ENCODE peak calls at places on chromosomes 7 and 10, in four cellular contexts. G, Q, C and T are unnamed samples.

GRCh38 chr7:44062903-44063295 is 2.5 kb downstream of the PGAM2 start:
- DNase-seq in G (no peak), Q (no peak), C (no peak), T (no peak)

GRCh38 chr7:121000091-121000983 is 11.8 kb downstream of the CPED1 start:
- DNase-seq in G (no peak), Q (no peak), C (no peak), T (no peak)

GRCh38 chr7:138248609-138249008 is 172.3 kb downstream of the AKR1D1 start:
- DNase-seq in C (no peak), Q (no peak), G (no peak), T (no peak)

GRCh38 chr7:128863433-128863989 is 855 bp downstream of the ATP6V1F start:
- DNase-seq in Q (peak), G (peak), C (no peak), T (peak)

GRCh38 chr7:25348066-25348595 is 119.8 kb upstream of the NPVF start:
- DNase-seq in G (no peak), Q (no peak), C (no peak), T (no peak)

GRCh38 chr10:36494386-36494785 is 631.0 kb upstream of the ANKRD30A start:
- DNase-seq in G (no peak), Q (no peak), C (no peak), T (no peak)

GRCh38 chr7:85471740-85472139 is 284.9 kb upstream of the SEMA3D start:
- DNase-seq in G (no peak), C (no peak), Q (no peak), T (no peak)

GRCh38 chr7:148856035-148856881 is 27.8 kb downstream of the EZH2 start:
- DNase-seq in Q (peak), G (no peak), C (no peak), T (peak)

GRCh38 chr10:80699602-80700039 is 161.9 kb downstream of the SH2D4B start:
- DNase-seq in C (peak), G (peak), Q (peak), T (peak)

GRCh38 chr7:129615018-129615417 is 3.5 kb downstream of the NRF1 start:
- DNase-seq in G (no peak), C (no peak), Q (no peak), T (no peak)

GRCh38 chr7:92916751-92917369 is 80.5 kb upstream of the CDK6 start:
- DNase-seq in C (no peak), Q (no peak), G (no peak), T (peak)

GRCh38 chr10:93106631-93107072 is 33.0 kb downstream of the CYP26A1 start:
- DNase-seq in C (peak), G (no peak), Q (no peak), T (peak)

GRCh38 chr7:18276380-18276779 is 219.2 kb upstream of the HDAC9 start:
- DNase-seq in G (no peak), Q (no peak), C (no peak), T (no peak)

GRCh38 chr7:156163747-156164146 is 351.5 kb upstream of the SHH start:
- DNase-seq in Q (no peak), G (no peak), C (peak), T (no peak)

GRCh38 chr10:128297709-128298457 is 171.7 kb upstream of the MKI67 start:
- DNase-seq in G (no peak), Q (no peak), C (no peak), T (no peak)

GRCh38 chr10:929965-930364 is 1.5 kb downstream of the LARP4B start:
- DNase-seq in G (no peak), C (no peak), Q (no peak), T (no peak)

GRCh38 chr10:78254013-78254412 is 220.3 kb downstream of the RPS24 start:
- DNase-seq in G (no peak), Q (no peak), C (no peak), T (no peak)

GRCh38 chr7:66100408-66101050 is 14.1 kb upstream of the CRCP start:
- DNase-seq in C (no peak), G (no peak), Q (no peak), T (no peak)
- H3K4me3 ChIP-seq in C (peak), G (no peak), Q (peak), T (peak)

GRCh38 chr10:132184816-132185593 is 1.7 kb upstream of the DPYSL4 start:
- DNase-seq in C (no peak), G (no peak), Q (no peak), T (no peak)
- TF ChIP-seq CTCF in C (no peak), G (no peak), Q (no peak), T (no peak)

GRCh38 chr10:11328264-11329054 is 283.0 kb downstream of the USP6NL start:
- DNase-seq in Q (no peak), C (no peak), G (no peak), T (no peak)
- H3K4me3 ChIP-seq in Q (no peak), C (no peak), G (no peak), T (no peak)

DNA sequence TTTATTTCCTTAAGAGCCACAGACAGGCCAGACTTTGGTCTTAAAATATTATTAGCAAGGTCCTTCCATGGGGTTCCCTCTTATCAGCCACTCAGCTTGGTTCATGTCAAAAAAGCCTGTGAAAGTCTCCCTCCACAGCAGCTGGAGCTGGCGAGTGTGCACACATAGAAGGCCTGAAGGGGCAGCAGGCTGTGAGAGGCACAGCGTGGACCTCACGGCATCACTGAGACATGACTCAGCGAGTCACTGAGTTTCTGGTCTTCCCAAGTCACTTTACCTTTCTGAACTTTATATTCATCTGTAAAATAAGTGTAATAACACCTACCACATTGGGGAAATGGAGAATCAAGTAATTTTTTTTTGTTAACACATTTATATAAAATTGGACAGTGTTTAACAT is 8.7 kb downstream of the TAF3 start:
- DNase-seq in G (no peak), Q (no peak), C (no peak), T (peak)
- TF ChIP-seq CTCF in G (no peak), Q (no peak), C (no peak), T (peak)

GRCh38 chr10:102775973-102776669 is 32.4 kb downstream of the WBP1L start:
- DNase-seq in C (peak), G (peak), Q (peak), T (peak)

GRCh38 chr10:102777696-102778530 is 34.2 kb downstream of the WBP1L start:
- DNase-seq in G (no peak), Q (no peak), C (no peak), T (peak)

GRCh38 chr10:102775201-102775972 is 31.6 kb downstream of the WBP1L start:
- DNase-seq in C (peak), G (no peak), Q (no peak), T (no peak)

GRCh38 chr10:102778781-102779180 is 35.0 kb downstream of the WBP1L start:
- DNase-seq in G (no peak), C (no peak), Q (no peak), T (no peak)

GRCh38 chr10:102776779-102777417 is 33.1 kb downstream of the WBP1L start:
- DNase-seq in Q (peak), C (peak), G (no peak), T (peak)
- H3K4me3 ChIP-seq in Q (peak), C (peak), G (no peak), T (no peak)